ENCODE peak calls at places on chromosomes 11 and 22, in nine cellular contexts. H is Caco-2; M is esophagus squamous epithelium; I is CD8-positive, alpha-beta T cell; R is GM23338; U is suprapubic skin; C is mesenchymal stem cell; N is hepatocyte; L is heart right ventricle. Z is an unnamed sample.

GRCh38 chr11:79198203-79198897 is 242.5 kb downstream of the TENM4 start:
- DNase-seq in H (no peak), M (no peak), I (no peak), R (no peak), U (no peak), C (no peak), N (no peak), L (peak; percentile 23), Z (no peak)

GRCh38 chr11:30432716-30433115 is 109.8 kb downstream of the ARL14EP start:
- DNase-seq in H (no peak), M (no peak), I (no peak), R (no peak), U (no peak), C (no peak), N (no peak), L (no peak), Z (no peak)

GRCh38 chr11:11010624-11011127 is 152.8 kb upstream of the ZBED5 start:
- DNase-seq in H (peak; percentile 56), M (no peak), I (no peak), R (peak; percentile 69), U (no peak), C (peak; percentile 46), N (peak; percentile 44), L (peak; percentile 49), Z (peak; percentile 5)

GRCh38 chr11:76808158-76808557 is 25.0 kb downstream of the TSKU start:
- DNase-seq in H (peak; percentile 21), M (no peak), I (no peak), R (no peak), U (no peak), C (no peak), N (no peak), L (no peak), Z (no peak)

GRCh38 chr11:57251491-57252104 is 14.5 kb upstream of the APLNR start:
- DNase-seq in H (no peak), M (no peak), I (no peak), R (no peak), U (no peak), C (no peak), N (peak; percentile 31), L (no peak), Z (no peak)

GRCh38 chr11:107385361-107385982 is 72.2 kb downstream of the CWF19L2 start:
- DNase-seq in H (no peak), M (no peak), I (no peak), R (no peak), U (no peak), C (no peak), N (peak; percentile 13), L (no peak), Z (no peak)

GRCh38 chr11:17012712-17013547 is 1.3 kb downstream of the PLEKHA7 start:
- DNase-seq in H (peak; percentile 69), M (no peak), I (no peak), R (peak; percentile 72), U (no peak), C (peak; percentile 81), N (peak; percentile 71), L (peak; percentile 50), Z (no peak)

GRCh38 chr11:1737080-1737757 is 13.2 kb downstream of the IFITM10 start:
- DNase-seq in H (peak; percentile 2), M (no peak), I (no peak), R (no peak), U (no peak), C (no peak), N (no peak), L (no peak), Z (no peak)

GRCh38 chr11:130600139-130600538 is 151.7 kb downstream of the ADAMTS15 start:
- DNase-seq in H (no peak), M (no peak), I (no peak), R (no peak), U (no peak), C (peak; percentile 42), N (no peak), L (no peak), Z (no peak)

GRCh38 chr11:77035041-77035440 is 843 bp downstream of the B3GNT6 start:
- DNase-seq in H (no peak), M (no peak), I (no peak), R (no peak), U (no peak), C (no peak), N (no peak), L (no peak), Z (no peak)

GRCh38 chr11:124800226-124800929 is at the start of gene MSANTD2:
- DNase-seq in H (peak; percentile 84), M (peak; percentile 24), I (peak; percentile 82), R (peak; percentile 90), U (peak; percentile 85), C (peak; percentile 90), N (peak; percentile 92), L (peak; percentile 83), Z (peak; percentile 77)

GRCh38 chr11:108561535-108561991 is 32.0 kb downstream of the EXPH5 start:
- DNase-seq in H (no peak), M (no peak), I (no peak), R (no peak), U (no peak), C (peak; percentile 9), N (no peak), L (no peak), Z (no peak)

GRCh38 chr22:46432164-46433068 is 96.9 kb downstream of the TRMU start:
- DNase-seq in H (no peak), M (no peak), I (peak; percentile 43), R (no peak), U (no peak), C (no peak), N (no peak), L (no peak), Z (peak; percentile 54)

GRCh38 chr11:32215157-32215556 is 124.3 kb downstream of the RCN1 start:
- DNase-seq in H (no peak), M (no peak), I (no peak), R (no peak), U (no peak), C (no peak), N (no peak), L (no peak), Z (no peak)

GRCh38 chr11:27613670-27613950 is 86.6 kb downstream of the BDNF start:
- DNase-seq in H (no peak), M (no peak), I (no peak), R (no peak), U (no peak), C (no peak), N (no peak), L (no peak), Z (no peak)

GRCh38 chr11:118581057-118581456 is 8.8 kb downstream of the ARCN1 start:
- DNase-seq in H (no peak), M (no peak), I (no peak), R (no peak), U (no peak), C (no peak), N (no peak), L (peak; percentile 35), Z (no peak)

DNA sequence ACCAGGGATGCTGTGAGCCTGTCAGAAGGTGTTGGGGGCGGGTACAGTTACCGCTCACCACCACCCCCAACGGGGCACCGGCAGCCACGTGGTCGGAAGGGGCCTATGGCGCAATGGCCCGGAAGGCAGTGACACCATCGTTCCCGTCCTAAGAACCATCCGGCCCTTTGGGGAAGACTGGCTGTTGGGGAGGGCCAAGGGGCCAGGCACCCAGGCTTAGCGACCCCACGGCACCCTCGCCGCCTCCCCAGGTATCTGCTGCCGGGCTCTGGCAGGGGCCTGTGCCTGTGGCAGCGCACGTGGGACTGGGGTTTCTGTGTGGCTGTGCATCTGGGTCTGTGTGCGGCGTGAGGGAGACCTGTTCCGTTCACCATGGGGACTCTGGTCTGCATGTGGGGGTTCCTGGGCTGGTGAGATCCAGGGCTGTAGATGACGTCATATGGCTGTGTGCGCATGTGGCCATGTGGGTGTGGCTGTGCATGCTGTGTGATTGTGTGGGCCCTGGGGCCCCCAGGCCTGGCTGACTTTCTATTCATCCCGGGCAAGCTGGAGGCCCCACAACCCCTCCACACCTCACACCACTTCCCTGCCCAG is 703 bp downstream of the OSM start:
- DNase-seq in H (no peak), M (peak; percentile 51), I (peak; percentile 83), R (no peak), U (no peak), C (no peak), N (no peak), L (peak; percentile 45), Z (peak; percentile 84)
- H3K4me3 ChIP-seq in H (no peak overlapping the region), M (no peak overlapping the region), I (peak overlapping the region; percentile 86), R (no peak overlapping the region), U (peak overlapping the region; percentile 36), C (no peak overlapping the region), N (no peak overlapping the region), L (peak overlapping the region; percentile 34), Z (peak overlapping the region; percentile 96)

DNA sequence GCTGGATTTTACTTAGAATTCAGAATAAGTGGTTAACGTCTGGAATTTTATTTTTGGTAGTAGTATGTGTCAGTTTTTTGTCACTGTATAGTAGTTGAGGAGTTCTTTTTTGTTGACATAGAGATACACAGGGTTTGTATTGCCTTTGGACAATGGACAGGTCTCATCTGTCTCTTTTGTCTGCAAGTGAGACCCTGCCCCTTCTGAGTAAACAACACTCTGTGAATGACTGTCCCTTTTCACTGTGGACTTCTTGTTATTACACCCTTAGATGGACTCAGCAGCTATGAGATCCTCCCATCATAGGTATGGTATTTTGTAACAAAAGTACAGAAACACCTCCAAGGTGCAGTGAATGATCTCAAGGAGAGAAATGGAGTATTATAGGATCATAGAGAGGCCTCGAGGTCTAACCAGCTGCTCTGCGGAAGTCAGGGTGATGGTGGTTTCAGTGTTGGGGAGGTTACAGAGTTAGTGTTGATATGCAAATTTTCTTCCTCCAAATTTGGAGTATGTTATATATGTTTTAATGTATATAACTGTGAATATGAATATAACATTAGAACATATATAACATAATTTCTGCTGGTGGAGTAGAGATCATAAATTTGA is 7.8 kb downstream of the PPP6R3 start:
- DNase-seq in H (no peak), M (no peak), I (peak; percentile 26), R (no peak), U (no peak), C (no peak), N (no peak), L (no peak), Z (no peak)
- H3K4me1 ChIP-seq in H (peaks cover 23% of the 10 kb centered on the region), M (peaks cover 72% of the 10 kb centered on the region), I (peaks cover 84% of the 10 kb centered on the region), R (peaks cover 52% of the 10 kb centered on the region), U (peaks cover 73% of the 10 kb centered on the region), C (peaks cover 28% of the 10 kb centered on the region), N (peaks cover 34% of the 10 kb centered on the region), L (peaks cover 98% of the 10 kb centered on the region), Z (peaks cover 96% of the 10 kb centered on the region)

GRCh38 chr22:50600541-50600940 is at the start of gene MAPK8IP2:
- DNase-seq in H (peak; percentile 48), M (no peak), I (no peak), R (no peak), U (no peak), C (no peak), N (peak; percentile 45), L (no peak), Z (no peak)
- H3K4me3 ChIP-seq in H (peak within 1 kb of the TSS; percentile 34), M (peak within 1 kb of the TSS; percentile 35), I (no peak within 1 kb of the TSS), R (peak within 1 kb of the TSS; percentile 55), U (peak within 1 kb of the TSS; percentile 55), C (peak within 1 kb of the TSS; percentile 49), N (peak within 1 kb of the TSS; percentile 26), L (peak within 1 kb of the TSS; percentile 29), Z (no peak within 1 kb of the TSS)

DNA sequence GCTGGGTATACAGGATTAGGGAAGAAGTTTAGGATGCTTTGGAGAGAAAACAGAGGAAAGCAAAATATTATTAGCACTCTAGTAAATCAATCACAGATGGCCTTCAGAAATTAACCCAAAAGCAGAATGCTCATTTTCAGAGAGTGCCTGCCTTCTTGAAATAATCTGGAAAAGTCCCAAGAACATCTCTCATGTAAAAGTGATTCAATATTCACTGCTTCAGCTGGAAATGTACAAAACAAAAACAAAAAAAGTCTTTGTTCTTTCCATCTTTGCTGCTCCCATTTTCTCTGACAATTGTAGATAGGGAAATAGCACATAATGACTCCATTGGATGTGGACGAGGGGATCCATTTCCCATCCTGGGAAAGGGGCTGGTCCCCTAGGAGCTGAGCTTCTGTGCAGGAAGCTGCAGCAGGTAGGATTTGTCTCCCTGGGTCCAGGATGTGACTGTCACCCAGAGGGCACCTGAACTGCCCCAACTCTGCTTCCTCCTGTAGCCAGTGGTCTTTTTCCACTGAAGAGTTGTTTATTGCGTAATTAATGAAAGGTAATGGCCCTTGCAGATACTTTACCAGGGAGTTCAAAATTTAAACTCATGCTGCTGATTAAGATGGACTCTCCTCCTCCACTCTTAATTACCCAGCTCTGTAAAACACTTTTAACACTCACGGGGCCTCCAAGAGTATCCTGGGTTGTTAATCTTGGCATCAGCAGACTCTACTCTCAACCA is 57.9 kb downstream of the SC5D start:
- DNase-seq in H (no peak), M (no peak), I (no peak), R (no peak), U (no peak), C (no peak), N (no peak), L (no peak), Z (no peak)
- H3K4me1 ChIP-seq in H (peaks cover 16% of the 10 kb centered on the region), M (no peaks in the 10 kb centered on the region), I (no peaks in the 10 kb centered on the region), R (no peaks in the 10 kb centered on the region), U (peaks cover 8% of the 10 kb centered on the region), C (no peaks in the 10 kb centered on the region), N (peaks cover 11% of the 10 kb centered on the region), L (peaks cover 17% of the 10 kb centered on the region), Z (no peaks in the 10 kb centered on the region)